ENCODE peak calls at places on chromosomes 12 and 14, in ten cellular contexts. E, Z, A, U, V, R, G, K, Y and W are unnamed samples.

GRCh38 chr12:127696963-127697362 is 570.0 kb upstream of the TMEM132C start:
- DNase-seq in E (no peak), Z (no peak), R (no peak), Y (no peak), G (no peak), A (no peak), U (no peak), V (no peak), K (no peak), W (no peak)

GRCh38 chr12:64976131-64976530 is 145.0 kb downstream of the WIF1 start:
- DNase-seq in Z (no peak), G (no peak), U (no peak), Y (no peak), E (no peak), K (no peak), A (no peak), R (no peak), V (no peak), W (no peak)

GRCh38 chr12:124392271-124392990 is 97.5 kb downstream of the RFLNA start:
- DNase-seq in K (no peak), R (peak), Y (no peak), V (no peak), G (peak), A (no peak), E (peak), Z (peak), U (no peak), W (no peak)

GRCh38 chr12:54374555-54375257 is 9.8 kb downstream of the ZNF385A start:
- DNase-seq in K (no peak), R (peak), E (no peak), Y (no peak), Z (no peak), G (peak), A (no peak), U (no peak), V (no peak), W (no peak)

GRCh38 chr12:51318846-51319570 is 5.0 kb downstream of the BIN2 start:
- DNase-seq in E (peak), U (no peak), K (no peak), G (no peak), Y (peak), V (no peak), A (no peak), R (no peak), Z (no peak), W (no peak)

GRCh38 chr14:70666364-70666691 is 24.6 kb downstream of the TTC9 start:
- DNase-seq in Z (no peak), K (no peak), A (no peak), U (no peak), E (no peak), Y (no peak), V (no peak), R (no peak), G (no peak), W (no peak)

GRCh38 chr14:71328183-71328582 is 420.9 kb downstream of the PCNX1 start:
- DNase-seq in V (no peak), Y (no peak), A (no peak), Z (no peak), E (no peak), G (no peak), K (no peak), U (no peak), R (no peak), W (no peak)

GRCh38 chr14:74982661-74983060 is 20.1 kb upstream of the EIF2B2 start:
- DNase-seq in Y (no peak), V (no peak), U (no peak), Z (no peak), E (no peak), G (no peak), K (no peak), A (no peak), R (no peak), W (no peak)

GRCh38 chr14:104202259-104203070 is 64.1 kb downstream of the KIF26A start:
- DNase-seq in Z (no peak), U (no peak), Y (no peak), K (peak), A (no peak), V (no peak), E (peak), R (no peak), G (no peak), W (no peak)

GRCh38 chr12:110741371-110741770 is 1.3 kb downstream of the PPP1CC start:
- DNase-seq in G (no peak), K (no peak), V (no peak), A (no peak), Y (peak), R (no peak), Z (no peak), U (no peak), E (no peak), W (no peak)

GRCh38 chr12:61525331-61525730 is 734.9 kb upstream of the USP15 start:
- DNase-seq in K (no peak), V (no peak), R (no peak), Z (no peak), E (no peak), A (no peak), G (no peak), Y (no peak), U (no peak), W (no peak)

GRCh38 chr14:99129211-99129696 is 142.7 kb downstream of the BCL11B start:
- DNase-seq in Y (peak), U (no peak), A (no peak), R (no peak), E (no peak), K (peak), G (no peak), V (no peak), Z (no peak), W (peak)

GRCh38 chr12:108667349-108667748 is 33.7 kb upstream of the SELPLG start:
- DNase-seq in V (no peak), K (no peak), G (no peak), A (no peak), Y (no peak), R (no peak), Z (no peak), E (no peak), U (no peak), W (no peak)

GRCh38 chr14:61581955-61582615 is 113.2 kb upstream of the HIF1A start:
- DNase-seq in K (no peak), V (no peak), Y (no peak), G (no peak), R (no peak), U (no peak), E (no peak), A (no peak), Z (no peak), W (no peak)

DNA sequence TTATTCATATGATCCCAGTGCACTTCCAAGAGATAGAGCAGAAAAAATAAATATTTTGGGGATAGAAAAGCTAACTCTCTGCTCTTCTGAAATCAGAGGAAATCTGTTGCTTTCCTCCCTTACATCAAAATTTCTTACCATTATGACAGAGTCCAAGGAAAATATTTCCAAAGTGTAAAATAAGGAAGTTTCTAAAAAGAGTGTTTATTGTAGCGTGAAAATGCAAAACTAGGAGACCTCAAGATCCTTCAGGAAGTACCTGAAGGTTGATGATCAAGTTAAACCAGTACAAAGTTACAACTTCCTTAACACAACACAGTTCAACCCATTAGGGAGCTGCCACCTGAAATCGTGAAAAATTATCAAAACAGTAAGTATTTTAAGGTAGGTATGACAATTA is at the start of gene OR6C2:
- DNase-seq in E (no peak), V (no peak), K (no peak), U (no peak), A (no peak), Z (no peak), R (no peak), Y (no peak), G (no peak), W (no peak)
- H3K4me3 ChIP-seq in E (no peak), V (no peak), K (no peak), U (no peak), A (no peak), Z (no peak), R (no peak), Y (no peak), G (no peak), W (no peak)

GRCh38 chr12:130350715-130351114 is 13.0 kb downstream of the PIWIL1 start:
- DNase-seq in G (no peak), R (no peak), K (no peak), V (no peak), U (no peak), A (no peak), Z (no peak), Y (no peak), E (no peak), W (peak)

GRCh38 chr12:130353081-130353480 is 15.4 kb downstream of the PIWIL1 start:
- DNase-seq in V (no peak), K (no peak), E (no peak), Y (no peak), Z (no peak), G (no peak), U (no peak), A (no peak), R (no peak), W (no peak)

GRCh38 chr12:130354407-130354806 is 16.7 kb downstream of the PIWIL1 start:
- DNase-seq in R (no peak), A (no peak), E (no peak), K (no peak), Z (no peak), G (no peak), U (no peak), Y (no peak), V (no peak), W (peak)

GRCh38 chr12:130347588-130347987 is 9.9 kb downstream of the PIWIL1 start:
- DNase-seq in Y (no peak), A (no peak), E (no peak), V (no peak), U (no peak), R (no peak), G (no peak), Z (no peak), K (no peak), W (peak)

DNA sequence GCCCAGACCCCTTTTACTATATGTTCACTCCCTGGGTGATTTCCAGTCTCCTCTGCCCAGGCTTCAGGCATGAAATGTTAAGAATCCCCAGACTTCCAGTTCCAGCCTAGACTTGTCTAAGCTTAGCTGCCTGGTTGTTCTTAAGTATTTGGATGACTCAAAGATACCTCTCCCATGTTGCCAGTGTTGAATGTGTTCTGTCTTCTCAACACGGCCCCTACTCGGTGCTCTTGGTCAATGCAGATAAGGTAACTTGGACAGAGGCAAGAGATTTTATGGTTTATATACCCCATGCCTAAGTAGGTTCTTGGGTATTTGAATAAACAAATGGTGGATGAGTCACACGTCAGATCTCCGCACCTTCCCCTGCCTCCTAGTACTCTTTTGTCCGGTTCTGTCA is 13.6 kb downstream of the PIWIL1 start:
- DNase-seq in E (no peak), U (no peak), G (no peak), R (no peak), A (no peak), K (no peak), Y (no peak), Z (no peak), V (no peak), W (peak)
- TF ChIP-seq CTCF in E (no peak), U (no peak), G (no peak), R (no peak), A (no peak), K (no peak), Y (no peak), Z (no peak), V (no peak), W (no peak)

DNA sequence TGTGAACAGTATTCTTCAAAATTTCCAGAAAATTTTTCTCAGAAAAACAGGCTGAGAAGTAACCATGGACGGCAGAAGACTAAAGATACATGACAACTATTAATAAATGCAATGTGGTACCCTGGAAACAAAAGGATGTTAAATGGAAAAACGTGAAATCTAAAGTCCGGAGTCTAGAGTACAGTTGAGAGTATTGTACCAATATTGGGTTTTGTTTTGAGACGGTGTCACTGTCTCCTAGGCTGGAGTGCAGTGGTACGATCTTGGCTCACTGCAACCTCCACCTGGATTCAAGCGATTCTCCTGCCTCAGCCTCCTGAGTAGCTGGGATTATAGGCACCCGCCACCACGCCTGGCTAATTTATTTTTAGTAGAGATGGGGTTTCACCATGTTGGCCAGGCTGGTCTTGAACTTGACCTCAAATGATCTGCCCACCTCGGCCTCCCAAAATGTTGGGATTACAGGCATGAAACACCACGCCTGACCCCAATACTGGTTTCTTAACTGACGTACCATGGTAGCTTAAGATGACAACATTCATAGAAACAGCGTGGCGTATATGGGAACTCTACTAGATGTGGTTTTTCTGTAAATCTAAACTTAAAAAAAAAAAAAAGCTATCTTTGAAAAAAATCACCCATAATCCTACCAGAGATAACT is 16.8 kb upstream of the TDG start:
- DNase-seq in E (no peak), Z (no peak), Y (no peak), V (no peak), U (no peak), R (no peak), G (no peak), K (no peak), A (no peak), W (no peak)
- TF ChIP-seq POLR2A in E (no peak), Z (no peak), Y (no peak), V (peak), U (no peak), R (no peak), G (no peak), K (no peak), A (no peak), W (no peak)

GRCh38 chr14:24392327-24393098 is 6.3 kb upstream of the NYNRIN start:
- DNase-seq in R (no peak), G (no peak), A (no peak), U (no peak), Z (peak), V (no peak), K (no peak), Y (no peak), E (no peak), W (no peak)
- H3K4me3 ChIP-seq in R (no peak), G (no peak), A (peak), U (no peak), Z (peak), V (no peak), K (no peak), Y (no peak), E (no peak), W (no peak)

GRCh38 chr14:102776761-102777710 is at the start of gene TRAF3:
- DNase-seq in A (no peak), G (peak), K (peak), Y (peak), Z (peak), E (peak), U (peak), V (no peak), R (peak), W (no peak)

GRCh38 chr14:102774391-102775153 is 2.7 kb upstream of the TRAF3 start:
- DNase-seq in V (peak), K (peak), A (no peak), U (peak), Y (peak), E (peak), G (no peak), R (peak), Z (peak), W (peak)

GRCh38 chr14:102778616-102779351 is 1.5 kb downstream of the TRAF3 start:
- DNase-seq in U (no peak), K (no peak), R (no peak), E (no peak), V (no peak), G (no peak), A (no peak), Z (no peak), Y (no peak), W (no peak)

GRCh38 chr14:102777711-102778615 is 714 bp downstream of the TRAF3 start:
- DNase-seq in U (no peak), K (no peak), Y (peak), Z (no peak), G (no peak), A (no peak), E (peak), V (no peak), R (no peak), W (no peak)

DNA sequence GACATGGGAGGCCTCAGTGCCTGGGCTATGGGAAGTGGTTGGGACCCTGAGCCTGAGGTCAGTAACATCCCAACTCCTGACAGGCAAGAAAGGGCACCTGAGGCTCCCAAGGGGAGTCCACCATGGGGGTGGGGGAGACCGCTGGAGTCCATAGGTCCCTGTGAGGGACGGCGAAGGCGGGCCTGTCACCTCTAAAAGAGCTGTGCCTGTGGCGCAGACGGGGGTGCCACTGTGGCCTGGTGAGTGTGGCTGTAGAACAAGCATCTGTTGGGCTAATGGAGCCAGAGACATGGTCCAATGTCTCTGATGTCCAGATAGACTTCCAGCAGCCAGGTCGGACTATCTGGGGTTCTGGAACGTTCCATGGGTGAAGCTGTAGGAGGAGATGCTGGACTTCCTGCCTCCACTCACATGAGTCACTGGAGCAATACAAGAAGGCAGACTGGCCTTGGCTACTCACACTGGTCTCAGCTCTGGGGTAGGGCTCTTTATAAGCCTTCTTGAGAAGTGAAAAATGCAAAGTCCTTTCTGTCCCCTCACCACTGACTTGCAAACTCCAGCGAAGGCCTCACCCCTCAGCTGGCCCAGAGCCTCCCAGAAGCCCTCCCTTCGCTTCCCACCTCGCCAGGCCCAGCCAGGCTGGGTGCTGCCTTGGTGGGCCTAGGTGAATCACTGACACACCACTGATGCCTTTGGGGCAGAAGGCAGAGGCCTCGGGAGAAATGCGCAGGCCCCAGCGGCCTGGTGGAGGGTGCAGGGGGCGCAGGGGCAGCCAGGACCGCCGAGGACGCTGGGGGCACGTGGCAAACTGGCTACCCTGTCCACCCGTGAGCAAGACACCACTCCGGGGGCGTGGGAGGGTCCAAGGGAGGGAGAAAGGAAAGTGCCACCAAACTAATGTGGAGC is 1.1 kb upstream of the TRAF3 start:
- DNase-seq in G (no peak), K (peak), Y (peak), A (no peak), E (peak), V (no peak), Z (peak), U (peak), R (peak), W (no peak)
- TF ChIP-seq CTCF in G (no peak), K (no peak), Y (no peak), A (no peak), E (no peak), V (no peak), Z (no peak), U (no peak), R (no peak), W (no peak)